ENCODE peak calls at places on chromosomes 2 and 18, in six cellular contexts. L is psoas muscle, U is breast epithelium, P is lung, C is WERI-Rb-1, B is left ventricle myocardium inferior. K is an unnamed sample.

GRCh38 chr2:20604957-20605381 is 45.9 kb downstream of the HS1BP3 start:
- DNase-seq in C (no peak), L (no peak), P (no peak), B (no peak), U (peak), K (peak)

GRCh38 chr2:241037498-241037897 is 39.1 kb downstream of the SNED1 start:
- DNase-seq in C (no peak), L (no peak), U (no peak), B (no peak), P (no peak), K (no peak)

GRCh38 chr2:19140463-19141208 is 217.8 kb downstream of the OSR1 start:
- DNase-seq in L (no peak), P (peak), B (no peak), C (no peak), U (no peak), K (peak)

GRCh38 chr2:159185401-159186130 is 100.9 kb downstream of the WDSUB1 start:
- DNase-seq in U (no peak), L (no peak), C (peak), B (no peak), P (no peak), K (peak)

GRCh38 chr2:200432296-200432695 is 77.6 kb downstream of the KCTD18 start:
- DNase-seq in L (no peak), U (no peak), B (no peak), C (no peak), P (no peak), K (no peak)

GRCh38 chr2:11613297-11613696 is 56.7 kb downstream of the NTSR2 start:
- DNase-seq in P (no peak), B (no peak), L (no peak), C (no peak), U (no peak), K (no peak)

GRCh38 chr2:121699421-121700328 is 37.0 kb downstream of the NIFK start:
- DNase-seq in B (peak), U (peak), P (peak), C (no peak), L (peak), K (no peak)

GRCh38 chr2:145421841-145422240 is 901.9 kb upstream of the ZEB2 start:
- DNase-seq in C (no peak), B (no peak), U (no peak), P (no peak), L (no peak), K (no peak)

GRCh38 chr2:169776483-169776802 is 22.2 kb upstream of the SSB start:
- DNase-seq in B (no peak), L (no peak), P (no peak), C (no peak), U (no peak), K (peak)

GRCh38 chr2:20609995-20610357 is 40.9 kb downstream of the HS1BP3 start:
- DNase-seq in C (peak), L (no peak), P (no peak), B (no peak), U (peak), K (no peak)

GRCh38 chr2:234989183-234989701 is 37.4 kb downstream of the SH3BP4 start:
- DNase-seq in U (peak), P (peak), B (peak), L (peak), C (no peak), K (no peak)

GRCh38 chr2:9980520-9980919 is 29.0 kb downstream of the GRHL1 start:
- DNase-seq in B (no peak), L (no peak), C (no peak), P (no peak), U (no peak), K (no peak)

GRCh38 chr18:59681521-59682004 is 15.7 kb downstream of the CCBE1 start:
- DNase-seq in B (no peak), P (no peak), L (no peak), C (peak), U (no peak), K (no peak)

GRCh38 chr2:101361519-101361918 is 25.8 kb downstream of the CREG2 start:
- DNase-seq in P (no peak), U (no peak), C (no peak), L (no peak), B (no peak), K (no peak)

GRCh38 chr18:75915941-75916640 is 488.6 kb upstream of the SMIM21 start:
- DNase-seq in C (peak), L (no peak), P (no peak), U (no peak), B (no peak), K (no peak)

GRCh38 chr18:62522510-62523254 is at the start of gene ZCCHC2:
- DNase-seq in P (peak), B (peak), U (peak), C (peak), L (peak), K (peak)

GRCh38 chr2:86809481-86810121 is 18.9 kb upstream of the CD8A start:
- DNase-seq in B (no peak), U (no peak), P (no peak), L (no peak), C (no peak), K (no peak)

GRCh38 chr2:141534671-141535359 is 596.0 kb downstream of the LRP1B start:
- DNase-seq in U (no peak), P (no peak), B (no peak), C (no peak), L (no peak), K (no peak)

GRCh38 chr2:229610871-229611270 is 103.5 kb downstream of the DNER start:
- DNase-seq in C (no peak), L (no peak), B (no peak), P (no peak), U (no peak), K (no peak)

GRCh38 chr2:216603884-216604245 is 29.4 kb upstream of the IGFBP2 start:
- DNase-seq in L (no peak), C (no peak), U (no peak), B (no peak), P (no peak), K (no peak)

GRCh38 chr18:9049495-9049809 is 53.0 kb upstream of the NDUFV2 start:
- DNase-seq in L (no peak), P (no peak), C (no peak), B (no peak), U (no peak), K (no peak)

GRCh38 chr18:75226301-75226955 is 15.8 kb downstream of the TSHZ1 start:
- DNase-seq in C (peak), B (no peak), U (no peak), P (no peak), L (no peak), K (no peak)

GRCh38 chr2:241317391-241317790 is 1.7 kb downstream of the SEPTIN2 start:
- DNase-seq in C (no peak), U (no peak), L (no peak), P (no peak), B (no peak), K (no peak)

GRCh38 chr18:79692056-79692455 is 12.5 kb downstream of the CTDP1 start:
- DNase-seq in L (no peak), B (no peak), U (no peak), P (no peak), C (no peak), K (no peak)

GRCh38 chr18:11872479-11873136 is 21.4 kb downstream of the CHMP1B start:
- DNase-seq in B (no peak), P (no peak), C (no peak), L (no peak), U (no peak), K (no peak)

GRCh38 chr2:222884114-222884764 is 23.4 kb downstream of the ACSL3 start:
- DNase-seq in C (peak), L (no peak), B (no peak), U (no peak), P (no peak), K (no peak)

GRCh38 chr2:205925373-205926337 is 160.3 kb downstream of the INO80D start:
- DNase-seq in L (peak), U (peak), B (peak), C (peak), P (peak), K (peak)

GRCh38 chr2:8609357-8609804 is 72.5 kb upstream of the ID2 start:
- DNase-seq in B (no peak), C (no peak), U (no peak), P (no peak), L (no peak), K (no peak)

GRCh38 chr2:230863442-230864121 is 1.2 kb upstream of the ITM2C start:
- DNase-seq in L (no peak), U (no peak), C (peak), P (no peak), B (no peak), K (no peak)

GRCh38 chr2:7915302-7916200 is 766.3 kb upstream of the ID2 start:
- DNase-seq in L (no peak), P (no peak), C (no peak), B (no peak), U (no peak), K (no peak)

GRCh38 chr2:101883860-101884259 is 107.9 kb upstream of the IL1R2 start:
- DNase-seq in C (no peak), L (no peak), U (no peak), P (no peak), B (no peak), K (peak)

GRCh38 chr2:188322569-188323531 is 31.2 kb downstream of the GULP1 start:
- DNase-seq in U (no peak), P (no peak), L (no peak), B (no peak), C (no peak), K (peak)

GRCh38 chr2:233546101-233546500 is 20.5 kb downstream of the USP40 start:
- DNase-seq in B (no peak), U (no peak), C (no peak), P (no peak), L (no peak), K (no peak)

GRCh38 chr2:241649414-241649813 is 11.9 kb downstream of the ATG4B start:
- DNase-seq in B (peak), C (no peak), L (no peak), U (no peak), P (no peak), K (no peak)

GRCh38 chr2:128347701-128348504 is 29.2 kb upstream of the HS6ST1 start:
- DNase-seq in L (peak), B (peak), C (no peak), P (peak), U (peak), K (peak)

GRCh38 chr2:214192711-214193110 is 218.1 kb upstream of the VWC2L start:
- DNase-seq in U (no peak), C (no peak), B (no peak), L (no peak), P (no peak), K (no peak)

GRCh38 chr2:214196260-214196659 is 214.6 kb upstream of the VWC2L start:
- DNase-seq in B (no peak), C (no peak), U (no peak), P (no peak), L (no peak), K (no peak)

GRCh38 chr2:214193943-214194342 is 216.9 kb upstream of the VWC2L start:
- DNase-seq in C (no peak), P (no peak), L (no peak), B (no peak), U (no peak), K (peak)
- TF ChIP-seq CTCF in C (no peak), P (no peak), L (no peak), B (no peak), U (no peak), K (peak)

GRCh38 chr18:76960528-76961035 is 138.2 kb downstream of the ZNF236 start:
- DNase-seq in P (no peak), B (no peak), C (peak), U (no peak), L (no peak), K (no peak)

GRCh38 chr18:76962851-76963250 is 140.5 kb downstream of the ZNF236 start:
- DNase-seq in P (no peak), U (no peak), C (no peak), B (no peak), L (no peak), K (no peak)

GRCh38 chr18:76968073-76968472 is 145.7 kb downstream of the ZNF236 start:
- DNase-seq in B (no peak), U (no peak), L (no peak), P (no peak), C (no peak), K (no peak)

GRCh38 chr18:76959605-76960004 is 137.2 kb downstream of the ZNF236 start:
- DNase-seq in B (no peak), C (no peak), L (no peak), U (no peak), P (no peak), K (no peak)

DNA sequence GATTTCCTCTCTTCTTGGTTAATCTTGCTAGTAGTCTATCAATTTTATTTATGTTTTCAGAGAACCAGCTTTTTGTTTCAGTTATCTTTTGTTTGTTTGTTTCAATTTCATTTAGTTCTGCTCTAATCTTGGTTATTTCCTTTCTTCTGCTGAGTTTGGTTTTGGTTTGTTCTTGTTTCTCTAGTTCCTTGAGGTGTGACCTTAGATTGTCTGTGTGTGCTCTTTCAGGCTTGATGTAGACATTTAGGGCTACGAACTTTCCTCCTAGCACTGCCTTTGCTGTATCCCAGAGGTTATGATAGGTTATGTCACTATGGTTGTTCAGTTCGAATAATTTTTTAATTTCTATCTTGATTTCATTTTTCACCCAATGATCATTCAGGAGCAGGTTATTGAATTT is 141.6 kb downstream of the ZNF236 start:
- DNase-seq in C (no peak), L (no peak), P (no peak), U (no peak), B (no peak), K (no peak)
- H3K4me3 ChIP-seq in C (no peak), L (no peak), P (no peak), U (no peak), B (no peak), K (no peak)

GRCh38 chr2:208782097-208782496 is 375.5 kb downstream of the PTH2R start:
- DNase-seq in B (no peak), L (no peak), U (no peak), P (no peak), C (no peak), K (no peak)

GRCh38 chr2:208781166-208781565 is 374.6 kb downstream of the PTH2R start:
- DNase-seq in L (no peak), B (no peak), C (no peak), U (no peak), P (no peak), K (no peak)

GRCh38 chr2:208783184-208783583 is 376.6 kb downstream of the PTH2R start:
- DNase-seq in L (no peak), P (no peak), B (no peak), C (no peak), U (no peak), K (no peak)
- TF ChIP-seq CTCF in L (no peak), P (no peak), B (peak), C (peak), U (no peak), K (no peak)

GRCh38 chr2:70123051-70123828 is 36.0 kb downstream of the PCBP1 start:
- DNase-seq in U (no peak), P (peak), C (no peak), L (peak), B (peak), K (no peak)
- H3K4me3 ChIP-seq in U (peak), P (no peak), C (peak), L (peak), B (peak), K (no peak)

GRCh38 chr2:46743021-46743420 is 172.6 kb downstream of the MCFD2 start:
- DNase-seq in C (no peak), L (no peak), B (no peak), P (no peak), U (no peak), K (no peak)
- TF ChIP-seq CTCF in C (no peak), L (no peak), B (no peak), P (no peak), U (no peak), K (no peak)

GRCh38 chr2:160205511-160205910 is 5.4 kb upstream of the ITGB6 start:
- DNase-seq in B (no peak), C (no peak), P (peak), L (peak), U (peak), K (peak)
- H3K4me3 ChIP-seq in B (no peak), C (no peak), P (no peak), L (no peak), U (no peak), K (no peak)

GRCh38 chr18:47767699-47768098 is 162.8 kb downstream of the SMAD2 start:
- DNase-seq in B (no peak), P (no peak), L (no peak), C (no peak), U (no peak), K (no peak)
- TF ChIP-seq CTCF in B (no peak), P (no peak), L (no peak), C (no peak), U (no peak), K (no peak)

GRCh38 chr2:24926220-24926601 is 6.2 kb upstream of the ADCY3 start:
- DNase-seq in B (no peak), P (no peak), U (peak), C (no peak), L (no peak), K (no peak)
- H3K4me3 ChIP-seq in B (peak), P (no peak), U (peak), C (no peak), L (peak), K (no peak)

K was measured in astrocyte of the cerebellum.